ENCODE peak calls at places on chromosomes 2 and 18, in five cellular contexts. E, P, B, Q and T are unnamed samples.

GRCh38 chr2:70714141-70714905 is 53.7 kb downstream of the ADD2 start:
- DNase-seq in P (no peak), E (no peak), Q (no peak), B (no peak), T (no peak)

GRCh38 chr2:28484835-28485234 is 11.0 kb upstream of the PLB1 start:
- DNase-seq in P (no peak), E (no peak), B (no peak), Q (no peak), T (no peak)

GRCh38 chr2:132790232-132790755 is 120.3 kb upstream of the LYPD1 start:
- DNase-seq in B (no peak), P (no peak), E (no peak), Q (no peak), T (no peak)

GRCh38 chr2:241797441-241798080 is 11.4 kb upstream of the NEU4 start:
- DNase-seq in E (no peak), Q (no peak), B (no peak), P (no peak), T (peak)

GRCh38 chr2:49371302-49371701 is 217.0 kb upstream of the FSHR start:
- DNase-seq in Q (no peak), B (no peak), P (no peak), E (no peak), T (no peak)

GRCh38 chr18:64403784-64404498 is 255.1 kb upstream of the LINC00305 start:
- DNase-seq in E (no peak), P (no peak), Q (peak), B (no peak), T (no peak)

GRCh38 chr2:217928324-217929293 is 74.2 kb downstream of the TNS1 start:
- DNase-seq in B (no peak), P (no peak), E (no peak), Q (no peak), T (peak)

GRCh38 chr2:118014492-118014824 is 588 bp upstream of the CCDC93 start:
- DNase-seq in B (no peak), E (no peak), Q (no peak), P (no peak), T (no peak)

GRCh38 chr2:68463287-68463877 is 3.7 kb downstream of the FBXO48 start:
- DNase-seq in E (no peak), Q (no peak), P (peak), B (no peak), T (no peak)

GRCh38 chr2:181106789-181107418 is 126.5 kb downstream of the UBE2E3 start:
- DNase-seq in E (no peak), Q (peak), B (no peak), P (peak), T (no peak)

GRCh38 chr2:226060228-226060627 is 660.7 kb downstream of the NYAP2 start:
- DNase-seq in E (no peak), P (no peak), B (no peak), Q (no peak), T (no peak)

GRCh38 chr18:60534539-60534938 is 162.0 kb upstream of the MC4R start:
- DNase-seq in Q (peak), B (no peak), E (no peak), P (peak), T (no peak)
- TF ChIP-seq CTCF in Q (no peak), B (no peak), E (no peak), P (no peak), T (no peak)

GRCh38 chr2:134089454-134089853 is 164.4 kb upstream of the MGAT5 start:
- DNase-seq in E (no peak), B (no peak), P (peak), Q (no peak), T (no peak)
- TF ChIP-seq CTCF in E (no peak), B (no peak), P (no peak), Q (no peak), T (no peak)

GRCh38 chr2:159133795-159134194 is 152.7 kb downstream of the WDSUB1 start:
- DNase-seq in E (no peak), Q (peak), P (no peak), B (no peak), T (no peak)
- TF ChIP-seq CTCF in E (no peak), Q (peak), P (no peak), B (no peak), T (no peak)

DNA sequence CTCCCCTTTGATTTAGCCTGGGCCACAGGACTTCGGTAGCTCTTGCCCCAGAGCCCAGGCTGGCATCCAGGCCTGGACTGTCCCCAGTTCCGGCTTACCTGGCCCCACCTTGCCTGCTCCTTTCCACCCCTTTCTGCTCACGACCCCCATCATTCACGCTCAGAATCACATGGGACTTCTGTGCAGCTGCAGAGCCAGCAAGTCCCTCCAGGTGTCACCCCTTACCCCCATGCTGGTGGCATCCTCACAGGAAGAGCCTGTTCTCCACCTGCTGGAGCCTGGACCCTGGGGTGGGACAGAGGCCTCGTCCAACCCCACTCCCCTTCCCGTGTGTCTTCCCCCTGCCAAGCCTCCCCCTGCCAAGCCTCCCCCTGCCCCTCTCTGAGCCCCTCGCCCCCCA is 7.9 kb upstream of the KCNIP3 start:
- DNase-seq in Q (no peak), B (no peak), P (no peak), E (no peak), T (no peak)
- TF ChIP-seq CTCF in Q (no peak), B (no peak), P (peak), E (no peak), T (no peak)

GRCh38 chr2:222916229-222917197 is 55.7 kb downstream of the ACSL3 start:
- DNase-seq in P (no peak), E (no peak), Q (no peak), B (no peak), T (no peak)
- TF ChIP-seq CTCF in P (no peak), E (no peak), Q (peak), B (no peak), T (peak)

GRCh38 chr2:83196225-83196624 is 1262.9 kb downstream of the SUCLG1 start:
- DNase-seq in P (peak), B (no peak), E (no peak), Q (peak), T (no peak)
- TF ChIP-seq CTCF in P (peak), B (peak), E (no peak), Q (peak), T (peak)

GRCh38 chr18:74242451-74243096 is 49.2 kb downstream of the CYB5A start:
- DNase-seq in B (peak), Q (no peak), E (peak), P (peak), T (peak)
- TF ChIP-seq CTCF in B (no peak), Q (no peak), E (no peak), P (peak), T (peak)